ENCODE peak calls at places on chromosomes 6 and 20, in seven cellular contexts. One of them, this sample, is unnamed.
A peak's percentile ranks its signal among the peaks of the same experiment; 100 is the strongest.

GRCh38 chr6:43951063-43951755 is 176.0 kb downstream of the MRPL14 start:
- DNase-seq in mesendoderm: peak; percentile 90
- DNase-seq in H9: peak; percentile 91
- DNase-seq in IMR-90: no peak
- DNase-seq in trophoblast cell: peak; percentile 53
- DNase-seq in H1: peak; percentile 85
- DNase-seq in mesenchymal stem cell: peak; percentile 70
- DNase-seq in this sample: peak; percentile 51

GRCh38 chr6:84103029-84103428 is 69.5 kb downstream of the MRAP2 start:
- DNase-seq in mesendoderm: no peak
- DNase-seq in H9: no peak
- DNase-seq in IMR-90: peak; percentile 24
- DNase-seq in mesenchymal stem cell: no peak
- DNase-seq in trophoblast cell: no peak
- DNase-seq in H1: no peak
- DNase-seq in this sample: no peak

GRCh38 chr6:4698901-4699659 is 77.1 kb upstream of the CDYL start:
- DNase-seq in H9: no peak
- DNase-seq in mesenchymal stem cell: no peak
- DNase-seq in IMR-90: no peak
- DNase-seq in H1: no peak
- DNase-seq in mesendoderm: no peak
- DNase-seq in trophoblast cell: no peak
- DNase-seq in this sample: no peak

GRCh38 chr20:58447733-58448391 is 58.8 kb downstream of the VAPB start:
- DNase-seq in H1: peak; percentile 76
- DNase-seq in mesendoderm: peak; percentile 82
- DNase-seq in IMR-90: peak; percentile 58
- DNase-seq in trophoblast cell: peak; percentile 36
- DNase-seq in H9: peak; percentile 73
- DNase-seq in mesenchymal stem cell: peak; percentile 71
- DNase-seq in this sample: peak; percentile 27

GRCh38 chr6:140051521-140052455 is 677.3 kb upstream of the CITED2 start:
- DNase-seq in mesendoderm: no peak
- DNase-seq in H9: no peak
- DNase-seq in mesenchymal stem cell: peak; percentile 98
- DNase-seq in IMR-90: peak; percentile 98
- DNase-seq in H1: no peak
- DNase-seq in trophoblast cell: peak; percentile 77
- DNase-seq in this sample: no peak

GRCh38 chr6:34243131-34243771 is 5.6 kb downstream of the SMIM29 start:
- DNase-seq in mesenchymal stem cell: peak; percentile 68
- DNase-seq in IMR-90: peak; percentile 77
- DNase-seq in H9: no peak
- DNase-seq in trophoblast cell: no peak
- DNase-seq in mesendoderm: no peak
- DNase-seq in H1: no peak
- DNase-seq in this sample: no peak

GRCh38 chr20:55375920-55376319 is 629.4 kb downstream of the CBLN4 start:
- DNase-seq in IMR-90: no peak
- DNase-seq in trophoblast cell: no peak
- DNase-seq in H9: peak; percentile 30
- DNase-seq in H1: no peak
- DNase-seq in mesenchymal stem cell: no peak
- DNase-seq in mesendoderm: peak; percentile 23
- DNase-seq in this sample: no peak

GRCh38 chr6:56843476-56844349 is 111.2 kb upstream of the BEND6 start:
- DNase-seq in trophoblast cell: peak; percentile 54
- DNase-seq in H1: peak; percentile 92
- DNase-seq in H9: peak; percentile 90
- DNase-seq in mesenchymal stem cell: peak; percentile 87
- DNase-seq in IMR-90: peak; percentile 73
- DNase-seq in mesendoderm: peak; percentile 96
- DNase-seq in this sample: peak; percentile 79

GRCh38 chr6:117976030-117976651 is 69.1 kb downstream of the SLC35F1 start:
- DNase-seq in IMR-90: peak; percentile 44
- DNase-seq in H1: no peak
- DNase-seq in H9: no peak
- DNase-seq in trophoblast cell: peak; percentile 18
- DNase-seq in mesenchymal stem cell: peak; percentile 43
- DNase-seq in mesendoderm: peak; percentile 83
- DNase-seq in this sample: peak; percentile 54

GRCh38 chr6:109327502-109327901 is 54.8 kb downstream of the CD164 start:
- DNase-seq in trophoblast cell: no peak
- DNase-seq in mesenchymal stem cell: no peak
- DNase-seq in mesendoderm: no peak
- DNase-seq in H1: no peak
- DNase-seq in IMR-90: no peak
- DNase-seq in H9: no peak
- DNase-seq in this sample: no peak

GRCh38 chr6:106869203-106869602 is 105.3 kb downstream of the CD24 start:
- DNase-seq in mesendoderm: no peak
- DNase-seq in H1: no peak
- DNase-seq in trophoblast cell: no peak
- DNase-seq in mesenchymal stem cell: no peak
- DNase-seq in IMR-90: no peak
- DNase-seq in H9: no peak
- DNase-seq in this sample: no peak

GRCh38 chr6:5053864-5054426 is 31.2 kb upstream of the PPP1R3G start:
- DNase-seq in IMR-90: no peak
- DNase-seq in H9: no peak
- DNase-seq in H1: no peak
- DNase-seq in mesenchymal stem cell: no peak
- DNase-seq in mesendoderm: no peak
- DNase-seq in trophoblast cell: peak; percentile 16
- DNase-seq in this sample: no peak

GRCh38 chr6:43231735-43232450 is 2.6 kb upstream of the DNPH1 start:
- DNase-seq in mesenchymal stem cell: no peak
- DNase-seq in IMR-90: no peak
- DNase-seq in mesendoderm: no peak
- DNase-seq in H9: no peak
- DNase-seq in trophoblast cell: no peak
- DNase-seq in H1: no peak
- DNase-seq in this sample: no peak

GRCh38 chr6:123564363-123564762 is 72.4 kb downstream of the TRDN start:
- DNase-seq in mesenchymal stem cell: no peak
- DNase-seq in mesendoderm: no peak
- DNase-seq in IMR-90: no peak
- DNase-seq in H1: no peak
- DNase-seq in H9: no peak
- DNase-seq in trophoblast cell: no peak
- DNase-seq in this sample: no peak

GRCh38 chr6:144215932-144216667 is 65.8 kb downstream of the STX11 start:
- DNase-seq in trophoblast cell: peak; percentile 98
- DNase-seq in IMR-90: peak; percentile 98
- DNase-seq in H9: peak; percentile 95
- DNase-seq in mesendoderm: peak; percentile 98
- DNase-seq in H1: peak; percentile 98
- DNase-seq in mesenchymal stem cell: peak; percentile 98
- DNase-seq in this sample: peak; percentile 98

DNA sequence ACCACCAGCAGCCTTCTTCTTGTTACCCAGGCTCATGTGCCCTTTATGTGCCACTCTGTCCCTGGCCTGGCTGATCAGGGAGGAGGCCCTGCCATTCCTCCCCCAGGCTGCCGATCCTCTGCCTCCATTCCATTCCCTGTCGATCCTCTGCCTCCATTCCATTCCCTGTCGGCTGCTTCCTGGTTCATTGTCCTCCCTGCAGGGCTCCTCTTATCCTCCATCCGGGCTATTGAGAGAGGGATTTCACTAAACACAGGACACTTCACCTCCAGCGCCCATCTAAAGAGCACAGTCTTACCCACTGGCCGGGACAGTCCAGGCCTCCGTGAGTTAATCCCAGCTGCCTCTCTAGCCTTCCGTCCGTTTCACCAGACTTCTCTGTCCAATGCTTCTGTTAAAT is 7.7 kb upstream of the TTLL2 start:
- DNase-seq in H1: no peak
- DNase-seq in mesendoderm: no peak
- DNase-seq in trophoblast cell: no peak
- DNase-seq in mesenchymal stem cell: no peak
- DNase-seq in H9: no peak
- DNase-seq in IMR-90: no peak
- DNase-seq in this sample: no peak
- H2BK120ac ChIP-seq in H1: no peak overlapping the region
- H2BK120ac ChIP-seq in mesendoderm: no peak overlapping the region
- H2BK120ac ChIP-seq in trophoblast cell: no peak overlapping the region
- H2BK120ac ChIP-seq in mesenchymal stem cell: no peak overlapping the region
- H2BK120ac ChIP-seq in H9: no peak overlapping the region
- H2BK120ac ChIP-seq in IMR-90: no peak overlapping the region
- H2BK120ac ChIP-seq in this sample: no peak overlapping the region

GRCh38 chr6:165049362-165049761 is 260.0 kb downstream of the C6orf118 start:
- DNase-seq in IMR-90: no peak
- DNase-seq in H1: peak; percentile 90
- DNase-seq in mesenchymal stem cell: peak; percentile 42
- DNase-seq in H9: peak; percentile 82
- DNase-seq in mesendoderm: peak; percentile 86
- DNase-seq in trophoblast cell: peak; percentile 41
- DNase-seq in this sample: peak; percentile 5
- H2AK5ac ChIP-seq in IMR-90: no peak overlapping the region
- H2AK5ac ChIP-seq in H1: no peak overlapping the region
- H2AK5ac ChIP-seq in mesenchymal stem cell: no peak overlapping the region
- H2AK5ac ChIP-seq in H9: no peak overlapping the region
- H2AK5ac ChIP-seq in mesendoderm: no peak overlapping the region
- H2AK5ac ChIP-seq in trophoblast cell: no peak overlapping the region
- H2AK5ac ChIP-seq in this sample: no peak overlapping the region

DNA sequence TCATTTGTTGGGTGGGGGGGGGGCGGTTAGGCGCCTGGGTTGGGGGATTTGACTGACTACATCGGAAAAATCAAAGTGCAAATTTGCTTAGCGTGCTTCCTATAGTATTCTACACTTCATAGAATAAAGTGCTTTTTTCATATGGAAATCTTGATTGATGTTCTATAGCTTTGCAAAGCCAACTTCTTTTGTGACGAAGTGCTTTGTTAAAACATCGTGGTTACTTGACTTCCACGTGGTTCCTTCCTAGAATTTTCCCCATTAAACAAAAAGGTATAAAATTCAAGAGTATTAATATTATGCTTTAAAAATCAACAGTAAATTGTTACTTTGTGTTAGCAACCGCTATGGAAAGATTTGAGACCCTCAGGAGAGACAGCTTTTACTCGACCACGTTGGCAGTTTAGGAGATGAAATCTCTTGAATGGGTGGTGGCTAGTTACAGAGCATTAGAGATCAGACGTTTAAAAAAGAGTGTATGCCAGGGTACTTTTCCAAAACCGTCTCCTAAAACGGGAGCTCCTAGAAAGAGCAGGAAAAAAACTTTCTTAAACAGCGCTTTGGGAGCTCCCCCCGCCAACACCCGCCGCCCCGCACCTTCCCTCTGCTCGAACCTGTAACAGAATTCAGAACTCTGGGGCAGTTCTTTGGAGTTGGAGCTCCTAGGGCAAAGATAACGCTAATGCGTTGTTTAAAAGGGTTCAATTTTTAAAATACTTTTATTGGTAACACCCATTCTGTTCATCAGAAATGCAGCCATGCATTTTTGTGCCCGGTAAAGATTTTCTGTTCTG is 923 bp downstream of the GJA1 start:
- DNase-seq in H1: no peak
- DNase-seq in mesenchymal stem cell: peak; percentile 22
- DNase-seq in IMR-90: no peak
- DNase-seq in trophoblast cell: no peak
- DNase-seq in mesendoderm: no peak
- DNase-seq in H9: no peak
- DNase-seq in this sample: no peak
- H3K9ac ChIP-seq in H1: peak overlapping the region; percentile 81
- H3K9ac ChIP-seq in mesenchymal stem cell: peak overlapping the region; percentile 100
- H3K9ac ChIP-seq in IMR-90: peak overlapping the region; percentile 98
- H3K9ac ChIP-seq in trophoblast cell: peak overlapping the region; percentile 92
- H3K9ac ChIP-seq in mesendoderm: peak overlapping the region; percentile 98
- H3K9ac ChIP-seq in H9: peak overlapping the region; percentile 96
- H3K9ac ChIP-seq in this sample: no peak overlapping the region

DNA sequence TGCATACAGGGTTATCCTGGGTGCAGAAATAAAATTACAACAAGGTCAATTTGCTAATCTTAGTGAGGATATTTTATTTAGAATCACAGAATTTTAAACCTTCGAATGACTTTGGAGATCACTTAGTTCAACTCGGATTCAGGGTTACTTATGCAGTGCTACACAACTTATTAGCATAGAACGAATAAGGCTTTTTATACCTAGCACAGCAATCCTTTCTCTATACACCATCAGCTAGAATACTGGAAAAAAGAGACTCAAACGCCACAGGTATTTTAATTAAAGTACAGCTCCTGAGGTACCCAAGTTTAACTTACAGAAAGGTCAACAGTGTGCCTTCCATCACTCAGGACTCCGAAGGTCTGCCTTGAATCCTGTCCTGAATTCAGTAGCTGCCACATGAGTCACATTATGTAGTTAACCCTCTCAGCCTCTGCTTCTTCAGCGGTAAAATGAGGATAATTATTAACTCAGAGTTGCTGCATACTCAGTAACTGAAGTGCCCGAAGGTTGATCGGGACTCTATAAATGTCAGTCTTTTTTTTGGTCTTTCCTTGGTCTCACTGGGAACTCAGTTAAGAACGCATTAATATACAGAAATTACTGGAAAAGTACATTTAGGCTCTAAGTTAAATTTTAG is 6.0 kb upstream of the QKI start:
- DNase-seq in trophoblast cell: no peak
- DNase-seq in mesenchymal stem cell: no peak
- DNase-seq in mesendoderm: no peak
- DNase-seq in H9: no peak
- DNase-seq in H1: no peak
- DNase-seq in IMR-90: no peak
- DNase-seq in this sample: no peak
- H2BK120ac ChIP-seq in trophoblast cell: no peak overlapping the region
- H2BK120ac ChIP-seq in mesenchymal stem cell: no peak overlapping the region
- H2BK120ac ChIP-seq in mesendoderm: no peak overlapping the region
- H2BK120ac ChIP-seq in H9: no peak overlapping the region
- H2BK120ac ChIP-seq in H1: no peak overlapping the region
- H2BK120ac ChIP-seq in IMR-90: no peak overlapping the region
- H2BK120ac ChIP-seq in this sample: no peak overlapping the region

DNA sequence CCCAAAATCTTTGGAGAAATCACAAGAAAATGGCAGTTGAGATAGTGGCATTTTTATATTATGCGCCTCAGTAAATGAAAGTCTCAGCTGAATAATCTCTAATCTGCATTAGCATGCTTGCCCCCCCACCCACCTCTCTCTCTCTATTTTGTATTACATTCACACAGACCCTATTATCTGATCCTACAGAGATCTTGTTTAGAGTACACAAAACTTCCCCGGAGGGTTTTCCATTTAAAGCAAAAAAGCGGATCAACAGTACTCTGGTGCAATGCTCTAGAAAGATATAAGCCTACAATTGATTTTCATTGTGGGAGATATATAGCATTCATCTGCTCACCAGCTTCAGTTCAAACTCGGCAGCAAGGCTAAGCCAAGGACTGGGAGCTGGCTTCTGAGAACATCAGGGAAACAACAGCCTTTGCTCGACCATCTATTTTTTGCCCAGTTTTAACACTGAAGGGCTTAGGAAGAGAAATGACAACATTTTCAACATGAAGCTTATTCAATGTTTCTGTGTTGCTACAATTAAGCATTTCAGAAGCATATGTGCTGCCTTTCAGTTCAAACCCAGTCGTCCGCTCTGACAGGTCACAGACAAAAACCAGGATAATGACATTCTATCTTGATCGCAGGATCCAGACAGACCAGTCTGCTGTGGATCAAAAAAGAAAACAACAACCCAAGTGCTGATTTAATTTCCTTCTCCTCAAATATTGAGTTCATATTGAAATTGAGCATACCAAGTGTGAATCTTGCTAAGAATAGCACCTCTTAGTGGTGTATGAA is 137.6 kb upstream of the ATXN1 start:
- DNase-seq in trophoblast cell: no peak
- DNase-seq in H9: no peak
- DNase-seq in mesendoderm: no peak
- DNase-seq in mesenchymal stem cell: no peak
- DNase-seq in H1: no peak
- DNase-seq in IMR-90: no peak
- DNase-seq in this sample: no peak
- H2AK5ac ChIP-seq in trophoblast cell: no peak overlapping the region
- H2AK5ac ChIP-seq in H9: no peak overlapping the region
- H2AK5ac ChIP-seq in mesendoderm: no peak overlapping the region
- H2AK5ac ChIP-seq in mesenchymal stem cell: no peak overlapping the region
- H2AK5ac ChIP-seq in H1: no peak overlapping the region
- H2AK5ac ChIP-seq in IMR-90: no peak overlapping the region
- H2AK5ac ChIP-seq in this sample: no peak overlapping the region